ENCODE peak calls at places on chromosomes 16 and 17, in ten cellular contexts. One of them, this sample, is unnamed.
A peak's percentile ranks its signal among the peaks of the same experiment; 100 is the strongest.

GRCh38 chr17:59791603-59792457 is 84.4 kb downstream of the VMP1 start:
- DNase-seq in HCT116: no peak
- DNase-seq in PC-3: no peak
- DNase-seq in fibroblast of villous mesenchyme: peak; percentile 67
- DNase-seq in AG09309: no peak
- DNase-seq in Calu3: no peak
- DNase-seq in heart right ventricle: no peak
- DNase-seq in dorsolateral prefrontal cortex: no peak
- DNase-seq in transverse colon: no peak
- DNase-seq in neural crest cell: no peak
- DNase-seq in this sample: no peak

GRCh38 chr17:48054238-48055185 is 6.4 kb downstream of the NFE2L1 start:
- DNase-seq in HCT116: no peak
- DNase-seq in PC-3: no peak
- DNase-seq in fibroblast of villous mesenchyme: peak; percentile 92
- DNase-seq in AG09309: no peak
- DNase-seq in Calu3: no peak
- DNase-seq in heart right ventricle: peak; percentile 73
- DNase-seq in dorsolateral prefrontal cortex: peak; percentile 39
- DNase-seq in transverse colon: peak; percentile 35
- DNase-seq in neural crest cell: peak; percentile 75
- DNase-seq in this sample: peak; percentile 89

GRCh38 chr16:901149-901548 is 69.6 kb downstream of the LMF1 start:
- DNase-seq in HCT116: no peak
- DNase-seq in PC-3: no peak
- DNase-seq in fibroblast of villous mesenchyme: no peak
- DNase-seq in AG09309: no peak
- DNase-seq in Calu3: no peak
- DNase-seq in heart right ventricle: no peak
- DNase-seq in dorsolateral prefrontal cortex: no peak
- DNase-seq in transverse colon: no peak
- DNase-seq in neural crest cell: no peak
- DNase-seq in this sample: no peak

GRCh38 chr17:42313389-42313772 is 25.1 kb downstream of the STAT5A start:
- DNase-seq in HCT116: no peak
- DNase-seq in PC-3: no peak
- DNase-seq in fibroblast of villous mesenchyme: no peak
- DNase-seq in AG09309: no peak
- DNase-seq in Calu3: no peak
- DNase-seq in heart right ventricle: no peak
- DNase-seq in dorsolateral prefrontal cortex: no peak
- DNase-seq in transverse colon: no peak
- DNase-seq in neural crest cell: no peak
- DNase-seq in this sample: no peak

GRCh38 chr16:4029816-4030215 is 86.4 kb downstream of the ADCY9 start:
- DNase-seq in HCT116: no peak
- DNase-seq in PC-3: no peak
- DNase-seq in fibroblast of villous mesenchyme: no peak
- DNase-seq in AG09309: no peak
- DNase-seq in Calu3: no peak
- DNase-seq in heart right ventricle: no peak
- DNase-seq in dorsolateral prefrontal cortex: no peak
- DNase-seq in transverse colon: no peak
- DNase-seq in neural crest cell: no peak
- DNase-seq in this sample: no peak

GRCh38 chr17:27477050-27477647 is 20.9 kb downstream of the KSR1 start:
- DNase-seq in HCT116: no peak
- DNase-seq in PC-3: no peak
- DNase-seq in fibroblast of villous mesenchyme: no peak
- DNase-seq in AG09309: no peak
- DNase-seq in Calu3: no peak
- DNase-seq in heart right ventricle: no peak
- DNase-seq in dorsolateral prefrontal cortex: no peak
- DNase-seq in transverse colon: no peak
- DNase-seq in neural crest cell: no peak
- DNase-seq in this sample: no peak

GRCh38 chr17:73189417-73190099 is 3.3 kb upstream of the COG1 start:
- DNase-seq in HCT116: peak; percentile 71
- DNase-seq in PC-3: peak; percentile 78
- DNase-seq in fibroblast of villous mesenchyme: peak; percentile 72
- DNase-seq in AG09309: no peak
- DNase-seq in Calu3: peak; percentile 45
- DNase-seq in heart right ventricle: no peak
- DNase-seq in dorsolateral prefrontal cortex: no peak
- DNase-seq in transverse colon: no peak
- DNase-seq in neural crest cell: peak; percentile 11
- DNase-seq in this sample: peak; percentile 61

GRCh38 chr17:77675411-77675810 is 283.1 kb upstream of the TNRC6C start:
- DNase-seq in HCT116: no peak
- DNase-seq in PC-3: no peak
- DNase-seq in fibroblast of villous mesenchyme: no peak
- DNase-seq in AG09309: no peak
- DNase-seq in Calu3: no peak
- DNase-seq in heart right ventricle: no peak
- DNase-seq in dorsolateral prefrontal cortex: no peak
- DNase-seq in transverse colon: no peak
- DNase-seq in neural crest cell: no peak
- DNase-seq in this sample: no peak

GRCh38 chr17:42438600-42439567 is 15.8 kb upstream of the CAVIN1 start:
- DNase-seq in HCT116: no peak
- DNase-seq in PC-3: no peak
- DNase-seq in fibroblast of villous mesenchyme: peak; percentile 43
- DNase-seq in AG09309: no peak
- DNase-seq in Calu3: peak; percentile 57
- DNase-seq in heart right ventricle: no peak
- DNase-seq in dorsolateral prefrontal cortex: no peak
- DNase-seq in transverse colon: peak; percentile 56
- DNase-seq in neural crest cell: peak; percentile 25
- DNase-seq in this sample: peak; percentile 31

GRCh38 chr17:27318228-27318627 is 24.3 kb downstream of the WSB1 start:
- DNase-seq in HCT116: no peak
- DNase-seq in PC-3: no peak
- DNase-seq in fibroblast of villous mesenchyme: no peak
- DNase-seq in AG09309: no peak
- DNase-seq in Calu3: no peak
- DNase-seq in heart right ventricle: no peak
- DNase-seq in dorsolateral prefrontal cortex: no peak
- DNase-seq in transverse colon: no peak
- DNase-seq in neural crest cell: no peak
- DNase-seq in this sample: no peak

GRCh38 chr16:89025636-89026035 is 48.6 kb upstream of the CBFA2T3 start:
- DNase-seq in HCT116: no peak
- DNase-seq in PC-3: no peak
- DNase-seq in fibroblast of villous mesenchyme: no peak
- DNase-seq in AG09309: no peak
- DNase-seq in Calu3: no peak
- DNase-seq in heart right ventricle: no peak
- DNase-seq in dorsolateral prefrontal cortex: no peak
- DNase-seq in transverse colon: no peak
- DNase-seq in neural crest cell: no peak
- DNase-seq in this sample: no peak

GRCh38 chr17:38575781-38576180 is 30.0 kb downstream of the SRCIN1 start:
- DNase-seq in HCT116: no peak
- DNase-seq in PC-3: no peak
- DNase-seq in fibroblast of villous mesenchyme: no peak
- DNase-seq in AG09309: no peak
- DNase-seq in Calu3: no peak
- DNase-seq in heart right ventricle: no peak
- DNase-seq in dorsolateral prefrontal cortex: no peak
- DNase-seq in transverse colon: no peak
- DNase-seq in neural crest cell: no peak
- DNase-seq in this sample: no peak

GRCh38 chr16:8928467-8928957 is 35.2 kb downstream of the USP7 start:
- DNase-seq in HCT116: no peak
- DNase-seq in PC-3: no peak
- DNase-seq in fibroblast of villous mesenchyme: peak; percentile 81
- DNase-seq in AG09309: no peak
- DNase-seq in Calu3: no peak
- DNase-seq in heart right ventricle: no peak
- DNase-seq in dorsolateral prefrontal cortex: no peak
- DNase-seq in transverse colon: no peak
- DNase-seq in neural crest cell: no peak
- DNase-seq in this sample: no peak

GRCh38 chr17:63685021-63685420 is 14.9 kb downstream of the LIMD2 start:
- DNase-seq in HCT116: no peak
- DNase-seq in PC-3: no peak
- DNase-seq in fibroblast of villous mesenchyme: no peak
- DNase-seq in AG09309: no peak
- DNase-seq in Calu3: no peak
- DNase-seq in heart right ventricle: no peak
- DNase-seq in dorsolateral prefrontal cortex: no peak
- DNase-seq in transverse colon: no peak
- DNase-seq in neural crest cell: no peak
- DNase-seq in this sample: no peak

GRCh38 chr17:37614391-37614790 is 5.2 kb upstream of the SYNRG start:
- DNase-seq in HCT116: no peak
- DNase-seq in PC-3: peak; percentile 67
- DNase-seq in fibroblast of villous mesenchyme: peak; percentile 41
- DNase-seq in AG09309: peak; percentile 39
- DNase-seq in Calu3: no peak
- DNase-seq in heart right ventricle: no peak
- DNase-seq in dorsolateral prefrontal cortex: no peak
- DNase-seq in transverse colon: no peak
- DNase-seq in neural crest cell: no peak
- DNase-seq in this sample: no peak

GRCh38 chr16:15775209-15775608 is 81.6 kb downstream of the MYH11 start:
- DNase-seq in HCT116: peak; percentile 50
- DNase-seq in PC-3: peak; percentile 33
- DNase-seq in fibroblast of villous mesenchyme: peak; percentile 33
- DNase-seq in AG09309: no peak
- DNase-seq in Calu3: no peak
- DNase-seq in heart right ventricle: no peak
- DNase-seq in dorsolateral prefrontal cortex: no peak
- DNase-seq in transverse colon: no peak
- DNase-seq in neural crest cell: no peak
- DNase-seq in this sample: no peak

GRCh38 chr17:28916302-28916934 is 13.5 kb upstream of the DHRS13 start:
- DNase-seq in HCT116: peak; percentile 13
- DNase-seq in PC-3: no peak
- DNase-seq in fibroblast of villous mesenchyme: peak; percentile 53
- DNase-seq in AG09309: no peak
- DNase-seq in Calu3: peak; percentile 46
- DNase-seq in heart right ventricle: no peak
- DNase-seq in dorsolateral prefrontal cortex: no peak
- DNase-seq in transverse colon: no peak
- DNase-seq in neural crest cell: peak; percentile 32
- DNase-seq in this sample: peak; percentile 48

GRCh38 chr17:77420804-77421634 is 280.2 kb downstream of the SEC14L1 start:
- DNase-seq in HCT116: no peak
- DNase-seq in PC-3: no peak
- DNase-seq in fibroblast of villous mesenchyme: peak; percentile 95
- DNase-seq in AG09309: no peak
- DNase-seq in Calu3: no peak
- DNase-seq in heart right ventricle: no peak
- DNase-seq in dorsolateral prefrontal cortex: no peak
- DNase-seq in transverse colon: peak; percentile 56
- DNase-seq in neural crest cell: no peak
- DNase-seq in this sample: peak; percentile 59

GRCh38 chr17:1908699-1909309 is 79.0 kb downstream of the RPA1 start:
- DNase-seq in HCT116: peak; percentile 50
- DNase-seq in PC-3: peak; percentile 78
- DNase-seq in fibroblast of villous mesenchyme: peak; percentile 77
- DNase-seq in AG09309: peak; percentile 37
- DNase-seq in Calu3: peak; percentile 64
- DNase-seq in heart right ventricle: peak; percentile 76
- DNase-seq in dorsolateral prefrontal cortex: no peak
- DNase-seq in transverse colon: peak; percentile 57
- DNase-seq in neural crest cell: peak; percentile 65
- DNase-seq in this sample: peak; percentile 56
- TF ChIP-seq CTCF in HCT116: peak; percentile 73
- TF ChIP-seq CTCF in PC-3: peak; percentile 85
- TF ChIP-seq CTCF in fibroblast of villous mesenchyme: peak; percentile 72
- TF ChIP-seq CTCF in AG09309: peak; percentile 82
- TF ChIP-seq CTCF in Calu3: peak; percentile 48
- TF ChIP-seq CTCF in heart right ventricle: peak; percentile 48
- TF ChIP-seq CTCF in dorsolateral prefrontal cortex: peak; percentile 78
- TF ChIP-seq CTCF in transverse colon: peak; percentile 55
- TF ChIP-seq CTCF in neural crest cell: peak; percentile 83
- TF ChIP-seq CTCF in this sample: peak; percentile 58

GRCh38 chr17:50613596-50613995 is 21.1 kb upstream of the ABCC3 start:
- DNase-seq in HCT116: no peak
- DNase-seq in PC-3: no peak
- DNase-seq in fibroblast of villous mesenchyme: no peak
- DNase-seq in AG09309: no peak
- DNase-seq in Calu3: no peak
- DNase-seq in heart right ventricle: no peak
- DNase-seq in dorsolateral prefrontal cortex: no peak
- DNase-seq in transverse colon: no peak
- DNase-seq in neural crest cell: no peak
- DNase-seq in this sample: no peak
- TF ChIP-seq CTCF in HCT116: peak; percentile 13
- TF ChIP-seq CTCF in PC-3: no peak
- TF ChIP-seq CTCF in fibroblast of villous mesenchyme: no peak
- TF ChIP-seq CTCF in AG09309: no peak
- TF ChIP-seq CTCF in Calu3: no peak
- TF ChIP-seq CTCF in heart right ventricle: no peak
- TF ChIP-seq CTCF in dorsolateral prefrontal cortex: peak; percentile 35
- TF ChIP-seq CTCF in transverse colon: no peak
- TF ChIP-seq CTCF in neural crest cell: no peak
- TF ChIP-seq CTCF in this sample: no peak

GRCh38 chr17:61583242-61583641 is 7.8 kb downstream of the NACA2 start:
- DNase-seq in HCT116: peak; percentile 65
- DNase-seq in PC-3: peak; percentile 86
- DNase-seq in fibroblast of villous mesenchyme: peak; percentile 68
- DNase-seq in AG09309: peak; percentile 47
- DNase-seq in Calu3: no peak
- DNase-seq in heart right ventricle: no peak
- DNase-seq in dorsolateral prefrontal cortex: no peak
- DNase-seq in transverse colon: no peak
- DNase-seq in neural crest cell: no peak
- DNase-seq in this sample: no peak
- TF ChIP-seq CTCF in HCT116: peak; percentile 74
- TF ChIP-seq CTCF in PC-3: peak; percentile 83
- TF ChIP-seq CTCF in fibroblast of villous mesenchyme: peak; percentile 47
- TF ChIP-seq CTCF in AG09309: peak; percentile 46
- TF ChIP-seq CTCF in Calu3: no peak
- TF ChIP-seq CTCF in heart right ventricle: no peak
- TF ChIP-seq CTCF in dorsolateral prefrontal cortex: no peak
- TF ChIP-seq CTCF in transverse colon: no peak
- TF ChIP-seq CTCF in neural crest cell: peak; percentile 62
- TF ChIP-seq CTCF in this sample: no peak

DNA sequence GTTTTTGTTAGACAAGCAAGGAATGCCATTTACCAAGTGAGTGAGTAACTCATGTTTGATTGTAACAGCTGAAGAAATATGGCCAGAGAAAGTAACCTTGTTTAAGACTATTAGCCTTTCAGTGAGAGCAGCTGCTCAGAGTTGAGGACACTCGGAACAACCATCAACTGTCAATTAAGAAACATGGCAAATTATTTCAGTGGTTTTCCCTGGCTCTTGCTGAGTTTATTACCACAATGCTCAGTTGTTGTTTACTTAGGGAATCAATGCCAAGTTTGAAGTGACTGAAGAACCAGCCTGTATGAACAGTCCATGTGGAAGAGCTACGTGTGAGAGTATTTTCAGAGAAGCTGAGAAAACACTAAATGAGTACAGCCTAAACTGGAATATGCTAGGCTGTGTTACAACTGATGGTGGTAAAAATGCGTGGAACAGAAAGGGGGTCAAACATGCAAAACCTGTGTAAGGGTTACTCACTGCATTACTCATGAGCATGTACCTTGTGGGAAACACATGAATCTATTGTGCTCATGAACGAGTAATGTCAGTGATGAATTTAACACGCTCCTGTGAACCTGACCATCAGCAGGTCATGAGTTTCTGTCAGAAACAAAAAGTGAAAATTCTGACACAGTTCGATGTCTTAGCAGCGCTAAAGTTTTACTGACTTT is 33.7 kb downstream of the GNA13 start:
- DNase-seq in HCT116: peak; percentile 32
- DNase-seq in PC-3: peak; percentile 97
- DNase-seq in fibroblast of villous mesenchyme: peak; percentile 41
- DNase-seq in AG09309: peak; percentile 7
- DNase-seq in Calu3: no peak
- DNase-seq in heart right ventricle: no peak
- DNase-seq in dorsolateral prefrontal cortex: no peak
- DNase-seq in transverse colon: no peak
- DNase-seq in neural crest cell: no peak
- DNase-seq in this sample: no peak
- TF ChIP-seq CTCF in HCT116: no peak
- TF ChIP-seq CTCF in PC-3: no peak
- TF ChIP-seq CTCF in fibroblast of villous mesenchyme: no peak
- TF ChIP-seq CTCF in AG09309: no peak
- TF ChIP-seq CTCF in Calu3: no peak
- TF ChIP-seq CTCF in heart right ventricle: no peak
- TF ChIP-seq CTCF in dorsolateral prefrontal cortex: no peak
- TF ChIP-seq CTCF in transverse colon: no peak
- TF ChIP-seq CTCF in neural crest cell: no peak
- TF ChIP-seq CTCF in this sample: no peak